ENCODE peak calls at places on chromosome 15, in four cellular contexts. E is mesendoderm, O is IMR-90, C is H1. G is an unnamed sample.
A peak's percentile ranks its signal among the peaks of the same experiment; 100 is the strongest.

GRCh38 chr15:74870496-74871213 is 2.5 kb downstream of the SCAMP2 start:
- DNase-seq in E (peak; percentile 86), O (no peak), C (no peak), G (no peak)

GRCh38 chr15:50685976-50686467 is 575 bp downstream of the TRPM7 start:
- DNase-seq in E (peak; percentile 87), O (peak; percentile 47), C (peak; percentile 72), G (peak; percentile 65)

GRCh38 chr15:51600114-51600513 is 22.5 kb downstream of the DMXL2 start:
- DNase-seq in E (no peak), O (peak; percentile 43), C (no peak), G (no peak)

GRCh38 chr15:69826818-69827174 is 270.9 kb downstream of the TLE3 start:
- DNase-seq in E (no peak), O (peak; percentile 31), C (no peak), G (no peak)

GRCh38 chr15:99427210-99427609 is 138.6 kb upstream of the MEF2A start:
- DNase-seq in E (no peak), O (no peak), C (no peak), G (no peak)

GRCh38 chr15:43258781-43259180 is 7.9 kb downstream of the TGM5 start:
- DNase-seq in E (no peak), O (no peak), C (no peak), G (no peak)

GRCh38 chr15:47157827-47158226 is 559.5 kb upstream of the SEMA6D start:
- DNase-seq in E (no peak), O (no peak), C (no peak), G (no peak)

GRCh38 chr15:41605566-41605965 is 46.6 kb downstream of the TYRO3 start:
- DNase-seq in E (peak; percentile 52), O (no peak), C (no peak), G (no peak)

GRCh38 chr15:79310612-79310984 is 314 bp upstream of the TMED3 start:
- DNase-seq in E (peak; percentile 83), O (peak; percentile 21), C (no peak), G (no peak)

GRCh38 chr15:35349916-35350315 is 196.0 kb downstream of the DPH6 start:
- DNase-seq in E (no peak), O (no peak), C (no peak), G (no peak)

GRCh38 chr15:90209591-90209990 is 8.5 kb downstream of the SEMA4B start:
- DNase-seq in E (no peak), O (no peak), C (no peak), G (no peak)

GRCh38 chr15:100731259-100732156 is 129.1 kb downstream of the ASB7 start:
- DNase-seq in E (peak; percentile 43), O (peak; percentile 36), C (no peak), G (no peak)

GRCh38 chr15:70098461-70099166 is 897 bp upstream of the TLE3 start:
- DNase-seq in E (peak; percentile 83), O (no peak), C (peak; percentile 83), G (peak; percentile 77)

GRCh38 chr15:45126535-45127158 is 3.0 kb downstream of the DUOXA1 start:
- DNase-seq in E (no peak), O (peak; percentile 36), C (no peak), G (no peak)

GRCh38 chr15:50181206-50181982 is 602 bp upstream of the SLC27A2 start:
- DNase-seq in E (no peak), O (no peak), C (peak; percentile 48), G (peak; percentile 43)

GRCh38 chr15:68348064-68348463 is 70.5 kb downstream of the FEM1B start:
- DNase-seq in E (no peak), O (peak; percentile 27), C (no peak), G (no peak)

GRCh38 chr15:89377842-89378698 is 43.4 kb upstream of the POLG start:
- DNase-seq in E (no peak), O (no peak), C (no peak), G (peak; percentile 55)

GRCh38 chr15:82845686-82846085 is 36.3 kb downstream of the WHAMM start:
- DNase-seq in E (no peak), O (no peak), C (no peak), G (no peak)

GRCh38 chr15:74123131-74123429 is 7.3 kb upstream of the ISLR2 start:
- DNase-seq in E (peak; percentile 82), O (no peak), C (peak; percentile 72), G (peak; percentile 80)

GRCh38 chr15:35690089-35690488 is 144.1 kb upstream of the DPH6 start:
- DNase-seq in E (no peak), O (no peak), C (no peak), G (no peak)

GRCh38 chr15:96851613-96852012 is 521.1 kb downstream of the NR2F2 start:
- DNase-seq in E (no peak), O (peak; percentile 12), C (no peak), G (no peak)

GRCh38 chr15:79156704-79157375 is 66.3 kb upstream of the RASGRF1 start:
- DNase-seq in E (no peak), O (no peak), C (no peak), G (no peak)

GRCh38 chr15:27527490-27528067 is 556.6 kb downstream of the GABRG3 start:
- DNase-seq in E (peak; percentile 32), O (no peak), C (no peak), G (peak; percentile 57)

GRCh38 chr15:20356444-20357138 is 185.0 kb downstream of the GOLGA6L6 start:
- DNase-seq in E (peak; percentile 50), O (no peak), C (peak; percentile 90), G (peak; percentile 60)

GRCh38 chr15:49041406-49041805 is 4.8 kb downstream of the SECISBP2L start:
- DNase-seq in E (no peak), O (peak; percentile 28), C (no peak), G (no peak)
- H4K5ac ChIP-seq in E (no peak overlapping the region), O (no peak overlapping the region), C (no peak overlapping the region), G (no peak overlapping the region)

GRCh38 chr15:98123834-98124233 is 163.3 kb downstream of the ARRDC4 start:
- DNase-seq in E (peak; percentile 53), O (no peak), C (no peak), G (no peak)
- H3K4me2 ChIP-seq in E (no peak overlapping the region), O (no peak overlapping the region), C (no peak overlapping the region), G (no peak overlapping the region)

DNA sequence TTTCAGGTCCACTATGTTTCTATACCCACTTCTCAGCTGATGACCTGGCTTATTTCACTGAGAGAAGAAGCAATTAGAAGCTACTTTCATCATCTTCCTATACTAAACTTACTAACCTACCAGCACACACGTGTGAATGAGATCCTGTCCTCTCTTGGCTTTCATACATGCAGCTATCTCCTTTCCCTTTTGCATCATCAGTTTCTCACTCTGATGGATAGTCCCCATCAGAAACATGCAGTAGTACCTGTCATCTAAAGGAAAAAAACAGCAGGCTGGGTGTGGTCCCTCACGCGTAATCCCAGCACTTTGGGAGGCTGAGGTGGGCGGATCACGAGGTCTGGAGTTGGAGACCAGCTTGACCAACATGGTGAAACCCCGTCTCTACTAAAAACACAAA is 237.6 kb upstream of the C2CD4B start:
- DNase-seq in E (no peak), O (no peak), C (no peak), G (no peak)
- H4K5ac ChIP-seq in E (no peak overlapping the region), O (no peak overlapping the region), C (no peak overlapping the region), G (no peak overlapping the region)

GRCh38 chr15:75989045-75989444 is 23.2 kb downstream of the NRG4 start:
- DNase-seq in E (no peak), O (peak; percentile 39), C (no peak), G (no peak)
- H3K4me2 ChIP-seq in E (no peak overlapping the region), O (no peak overlapping the region), C (no peak overlapping the region), G (no peak overlapping the region)

G was measured in H9.